ENCODE peak calls at places on chromosomes 16 and 17, in nine cellular contexts. W is neural progenitor cell; T is T-helper 2 cell; H is activated CD8-positive, alpha-beta memory T cell treated with anti-CD3 and anti-CD28 coated beads for 1 hour; I is HFF-Myc; G is HT1080; X is fibroblast of lung; P is GM04504; D is neural crest cell. V is an unnamed sample.

GRCh38 chr16:3004781-3005284 is 7.9 kb upstream of the CLDN9 start:
- DNase-seq in W (peak; percentile 38), T (no peak), H (no peak), I (no peak), G (no peak), X (no peak), P (no peak), D (no peak), V (no peak)

GRCh38 chr17:72338304-72338703 is 217.5 kb downstream of the SOX9 start:
- DNase-seq in W (no peak), T (no peak), H (no peak), I (no peak), G (no peak), X (no peak), P (no peak), D (no peak), V (no peak)

GRCh38 chr17:36623281-36623680 is 21.9 kb downstream of the MRM1 start:
- DNase-seq in W (no peak), T (no peak), H (no peak), I (no peak), G (no peak), X (no peak), P (no peak), D (no peak), V (no peak)

GRCh38 chr17:64005734-64006167 is 7.6 kb downstream of the PRR29 start:
- DNase-seq in W (no peak), T (no peak), H (no peak), I (no peak), G (no peak), X (no peak), P (no peak), D (no peak), V (no peak)

GRCh38 chr17:42577140-42577531 is 393 bp downstream of the PSMC3IP start:
- DNase-seq in W (no peak), T (no peak), H (no peak), I (no peak), G (no peak), X (no peak), P (no peak), D (no peak), V (no peak)

GRCh38 chr16:68731569-68732067 is 5.5 kb upstream of the CDH1 start:
- DNase-seq in W (no peak), T (no peak), H (no peak), I (no peak), G (no peak), X (no peak), P (no peak), D (no peak), V (no peak)

GRCh38 chr17:17275991-17276390 is 5.1 kb downstream of the COPS3 start:
- DNase-seq in W (no peak), T (no peak), H (no peak), I (no peak), G (no peak), X (no peak), P (no peak), D (no peak), V (no peak)

GRCh38 chr16:77823067-77823466 is 34.7 kb downstream of the VAT1L start:
- DNase-seq in W (no peak), T (no peak), H (no peak), I (no peak), G (no peak), X (no peak), P (no peak), D (no peak), V (no peak)

GRCh38 chr16:18936727-18937340 is 10.6 kb upstream of the SMG1 start:
- DNase-seq in W (no peak), T (no peak), H (no peak), I (no peak), G (no peak), X (no peak), P (no peak), D (no peak), V (no peak)

GRCh38 chr17:81346908-81347349 is 48.3 kb upstream of the BAHCC1 start:
- DNase-seq in W (no peak), T (no peak), H (no peak), I (no peak), G (no peak), X (no peak), P (no peak), D (no peak), V (no peak)

GRCh38 chr17:9120471-9120870 is 99.2 kb downstream of the NTN1 start:
- DNase-seq in W (peak; percentile 45), T (no peak), H (no peak), I (no peak), G (no peak), X (no peak), P (no peak), D (peak; percentile 36), V (no peak)

GRCh38 chr17:61091096-61091495 is 308.5 kb upstream of the TBX2 start:
- DNase-seq in W (no peak), T (no peak), H (no peak), I (no peak), G (no peak), X (no peak), P (no peak), D (no peak), V (no peak)

V was measured in amniotic stem cell.